ENCODE peak calls at places on chromosome 2, in ten cellular contexts. I is body of pancreas; J is HepG2; U is IMR-90; S is testis; V is CD8-positive, alpha-beta memory T cell; X is adrenal gland; T is right lobe of liver; F is CD8-positive, alpha-beta T cell; Y is right atrium auricular region. C is an unnamed sample.

GRCh38 chr2:75788925-75789324 is 78.2 kb upstream of the GCFC2 start:
- DNase-seq in I (no peak), J (no peak), U (no peak), S (no peak), V (no peak), X (no peak), T (no peak), F (no peak), Y (no peak), C (no peak)

GRCh38 chr2:173414823-173415322 is 60.2 kb downstream of the CDCA7 start:
- DNase-seq in I (no peak), J (no peak), U (peak; percentile 57), S (no peak), V (no peak), X (no peak), T (no peak), F (no peak), Y (no peak), C (no peak)

GRCh38 chr2:60094450-60094929 is 459.0 kb downstream of the BCL11A start:
- DNase-seq in I (peak; percentile 91), J (peak; percentile 92), U (no peak), S (no peak), V (no peak), X (no peak), T (no peak), F (no peak), Y (no peak), C (no peak)

GRCh38 chr2:102505290-102505689 is 32.3 kb downstream of the SLC9A4 start:
- DNase-seq in I (peak; percentile 41), J (no peak), U (no peak), S (no peak), V (no peak), X (peak; percentile 20), T (no peak), F (no peak), Y (no peak), C (no peak)

GRCh38 chr2:16623564-16624418 is 41.8 kb downstream of the CYRIA start:
- DNase-seq in I (no peak), J (no peak), U (no peak), S (no peak), V (no peak), X (no peak), T (no peak), F (no peak), Y (no peak), C (no peak)

GRCh38 chr2:84904717-84905174 is 710 bp upstream of the TMSB10 start:
- DNase-seq in I (peak; percentile 85), J (no peak), U (peak; percentile 55), S (peak; percentile 95), V (no peak), X (peak; percentile 75), T (peak; percentile 70), F (peak; percentile 44), Y (peak; percentile 95), C (peak; percentile 92)

GRCh38 chr2:86695053-86695691 is 24.9 kb upstream of the RMND5A start:
- DNase-seq in I (no peak), J (peak; percentile 69), U (peak; percentile 10), S (no peak), V (no peak), X (no peak), T (no peak), F (no peak), Y (no peak), C (no peak)

GRCh38 chr2:3536682-3537632 is 17.6 kb upstream of the ADI1 start:
- DNase-seq in I (peak; percentile 43), J (peak; percentile 82), U (peak; percentile 56), S (peak; percentile 62), V (no peak), X (peak; percentile 78), T (peak; percentile 79), F (no peak), Y (peak; percentile 72), C (peak; percentile 86)

GRCh38 chr2:138421971-138422335 is 79.6 kb upstream of the SPOPL start:
- DNase-seq in I (peak; percentile 13), J (no peak), U (peak; percentile 76), S (no peak), V (no peak), X (no peak), T (no peak), F (no peak), Y (no peak), C (no peak)

GRCh38 chr2:96877513-96878159 is 7.8 kb upstream of the SEMA4C start:
- DNase-seq in I (no peak), J (no peak), U (no peak), S (no peak), V (no peak), X (no peak), T (no peak), F (no peak), Y (no peak), C (no peak)

GRCh38 chr2:234472155-234472554 is 24.7 kb downstream of the ARL4C start:
- DNase-seq in I (no peak), J (no peak), U (no peak), S (no peak), V (no peak), X (no peak), T (no peak), F (no peak), Y (no peak), C (no peak)

GRCh38 chr2:136378712-136379595 is 261.0 kb upstream of the CXCR4 start:
- DNase-seq in I (peak; percentile 56), J (peak; percentile 35), U (peak; percentile 36), S (peak; percentile 68), V (peak; percentile 56), X (peak; percentile 66), T (no peak), F (peak; percentile 81), Y (no peak), C (no peak)

GRCh38 chr2:101970901-101971300 is 20.9 kb upstream of the IL1R2 start:
- DNase-seq in I (no peak), J (no peak), U (no peak), S (no peak), V (no peak), X (no peak), T (no peak), F (no peak), Y (no peak), C (no peak)

GRCh38 chr2:12498703-12499102 is 218.0 kb upstream of the TRIB2 start:
- DNase-seq in I (no peak), J (no peak), U (peak; percentile 74), S (no peak), V (no peak), X (no peak), T (no peak), F (no peak), Y (no peak), C (no peak)

GRCh38 chr2:134988994-134989605 is 58.1 kb downstream of the MAP3K19 start:
- DNase-seq in I (no peak), J (peak; percentile 33), U (peak; percentile 50), S (no peak), V (no peak), X (no peak), T (no peak), F (no peak), Y (no peak), C (no peak)

GRCh38 chr2:100104718-100105677 is 37.4 kb downstream of the AFF3 start:
- DNase-seq in I (no peak), J (no peak), U (peak; percentile 11), S (peak; percentile 32), V (peak; percentile 3), X (no peak), T (no peak), F (no peak), Y (no peak), C (no peak)

GRCh38 chr2:201904529-201905420 is 98.4 kb downstream of the CDK15 start:
- DNase-seq in I (no peak), J (no peak), U (peak; percentile 65), S (no peak), V (no peak), X (no peak), T (no peak), F (no peak), Y (no peak), C (no peak)

GRCh38 chr2:141187063-141187429 is 943.8 kb downstream of the LRP1B start:
- DNase-seq in I (no peak), J (no peak), U (no peak), S (no peak), V (no peak), X (no peak), T (no peak), F (no peak), Y (no peak), C (no peak)

GRCh38 chr2:130951018-130951417 is 114.3 kb downstream of the ARHGEF4 start:
- DNase-seq in I (no peak), J (no peak), U (no peak), S (no peak), V (no peak), X (no peak), T (no peak), F (no peak), Y (no peak), C (no peak)

GRCh38 chr2:20728114-20728758 is 61.3 kb downstream of the GDF7 start:
- DNase-seq in I (no peak), J (peak; percentile 91), U (peak; percentile 33), S (no peak), V (no peak), X (peak; percentile 27), T (no peak), F (no peak), Y (no peak), C (no peak)
- H3K27ac ChIP-seq in I (peak overlapping the region; percentile 6), J (peak overlapping the region; percentile 57), U (no peak overlapping the region), S (no peak overlapping the region), V (no peak overlapping the region), X (no peak overlapping the region), T (peak overlapping the region; percentile 29), F (no peak overlapping the region), Y (no peak overlapping the region), C (peak overlapping the region; percentile 73)

GRCh38 chr2:73000808-73001570 is 70.5 kb downstream of the SFXN5 start:
- DNase-seq in I (no peak), J (peak; percentile 70), U (no peak), S (no peak), V (no peak), X (no peak), T (peak; percentile 92), F (no peak), Y (peak; percentile 21), C (peak; percentile 58)
- H3K4me3 ChIP-seq in I (no peak overlapping the region), J (no peak overlapping the region), U (no peak overlapping the region), S (no peak overlapping the region), V (no peak overlapping the region), X (no peak overlapping the region), T (no peak overlapping the region), F (no peak overlapping the region), Y (no peak overlapping the region), C (no peak overlapping the region)

GRCh38 chr2:15222856-15223255 is 338.3 kb downstream of the NBAS start:
- DNase-seq in I (no peak), J (no peak), U (no peak), S (no peak), V (no peak), X (no peak), T (no peak), F (no peak), Y (no peak), C (no peak)
- H3K27ac ChIP-seq in I (no peak overlapping the region), J (no peak overlapping the region), U (no peak overlapping the region), S (no peak overlapping the region), V (no peak overlapping the region), X (no peak overlapping the region), T (no peak overlapping the region), F (no peak overlapping the region), Y (no peak overlapping the region), C (no peak overlapping the region)

GRCh38 chr2:241860184-241861078 is 1.7 kb upstream of the PDCD1 start:
- DNase-seq in I (no peak), J (no peak), U (no peak), S (no peak), V (no peak), X (no peak), T (peak; percentile 46), F (no peak), Y (no peak), C (no peak)
- H3K4me3 ChIP-seq in I (no peak overlapping the region), J (no peak overlapping the region), U (no peak overlapping the region), S (no peak overlapping the region), V (peak overlapping the region; percentile 60), X (no peak overlapping the region), T (no peak overlapping the region), F (peak overlapping the region; percentile 24), Y (peak overlapping the region; percentile 24), C (peak overlapping the region; percentile 62)